ENCODE peak calls at places on chromosomes 1 and 21, in six cellular contexts. One of them, this sample, is unnamed.

GRCh38 chr1:111704776-111705175 is 34.4 kb downstream of the INKA2 start:
- DNase-seq in kidney epithelial cell: peak
- DNase-seq in activated naive CD4-positive, alpha-beta T cell treated with anti-CD3 and anti-CD28 coated beads, Interleukin-2, amount 50 U/mL, for 72 hours: no peak
- DNase-seq in H7: no peak
- DNase-seq in body of pancreas: no peak
- DNase-seq in PC-3: peak
- DNase-seq in this sample: no peak

GRCh38 chr1:220300442-220301121 is 28.3 kb upstream of the RAB3GAP2 start:
- DNase-seq in H7: peak
- DNase-seq in body of pancreas: peak
- DNase-seq in activated naive CD4-positive, alpha-beta T cell treated with anti-CD3 and anti-CD28 coated beads, Interleukin-2, amount 50 U/mL, for 72 hours: no peak
- DNase-seq in PC-3: peak
- DNase-seq in kidney epithelial cell: peak
- DNase-seq in this sample: peak

GRCh38 chr1:204572923-204573562 is 56.8 kb downstream of the MDM4 start:
- DNase-seq in kidney epithelial cell: no peak
- DNase-seq in activated naive CD4-positive, alpha-beta T cell treated with anti-CD3 and anti-CD28 coated beads, Interleukin-2, amount 50 U/mL, for 72 hours: no peak
- DNase-seq in PC-3: no peak
- DNase-seq in body of pancreas: no peak
- DNase-seq in H7: no peak
- DNase-seq in this sample: no peak

GRCh38 chr1:172917972-172918371 is 132.8 kb downstream of the TNFSF18 start:
- DNase-seq in body of pancreas: no peak
- DNase-seq in H7: no peak
- DNase-seq in kidney epithelial cell: peak
- DNase-seq in activated naive CD4-positive, alpha-beta T cell treated with anti-CD3 and anti-CD28 coated beads, Interleukin-2, amount 50 U/mL, for 72 hours: no peak
- DNase-seq in PC-3: peak
- DNase-seq in this sample: peak

GRCh38 chr1:173424786-173425407 is 52.2 kb upstream of the PRDX6 start:
- DNase-seq in body of pancreas: no peak
- DNase-seq in PC-3: peak
- DNase-seq in kidney epithelial cell: no peak
- DNase-seq in H7: no peak
- DNase-seq in activated naive CD4-positive, alpha-beta T cell treated with anti-CD3 and anti-CD28 coated beads, Interleukin-2, amount 50 U/mL, for 72 hours: no peak
- DNase-seq in this sample: no peak

GRCh38 chr1:30801826-30802198 is 44.2 kb upstream of the LAPTM5 start:
- DNase-seq in body of pancreas: peak
- DNase-seq in kidney epithelial cell: no peak
- DNase-seq in activated naive CD4-positive, alpha-beta T cell treated with anti-CD3 and anti-CD28 coated beads, Interleukin-2, amount 50 U/mL, for 72 hours: peak
- DNase-seq in PC-3: peak
- DNase-seq in H7: peak
- DNase-seq in this sample: peak

GRCh38 chr21:39640754-39641153 is 28.0 kb downstream of the B3GALT5 start:
- DNase-seq in H7: no peak
- DNase-seq in activated naive CD4-positive, alpha-beta T cell treated with anti-CD3 and anti-CD28 coated beads, Interleukin-2, amount 50 U/mL, for 72 hours: no peak
- DNase-seq in PC-3: no peak
- DNase-seq in body of pancreas: no peak
- DNase-seq in kidney epithelial cell: no peak
- DNase-seq in this sample: no peak

GRCh38 chr1:151715726-151716404 is 738 bp downstream of the CELF3 start:
- DNase-seq in H7: peak
- DNase-seq in body of pancreas: no peak
- DNase-seq in kidney epithelial cell: no peak
- DNase-seq in activated naive CD4-positive, alpha-beta T cell treated with anti-CD3 and anti-CD28 coated beads, Interleukin-2, amount 50 U/mL, for 72 hours: no peak
- DNase-seq in PC-3: no peak
- DNase-seq in this sample: no peak

GRCh38 chr1:3466366-3467075 is 12.1 kb downstream of the ARHGEF16 start:
- DNase-seq in body of pancreas: no peak
- DNase-seq in kidney epithelial cell: no peak
- DNase-seq in activated naive CD4-positive, alpha-beta T cell treated with anti-CD3 and anti-CD28 coated beads, Interleukin-2, amount 50 U/mL, for 72 hours: no peak
- DNase-seq in PC-3: no peak
- DNase-seq in H7: no peak
- DNase-seq in this sample: no peak

GRCh38 chr21:31732891-31733520 is 1.1 kb upstream of the SCAF4 start:
- DNase-seq in body of pancreas: peak
- DNase-seq in activated naive CD4-positive, alpha-beta T cell treated with anti-CD3 and anti-CD28 coated beads, Interleukin-2, amount 50 U/mL, for 72 hours: peak
- DNase-seq in kidney epithelial cell: no peak
- DNase-seq in H7: peak
- DNase-seq in PC-3: no peak
- DNase-seq in this sample: peak

GRCh38 chr1:66478116-66478515 is 55.8 kb upstream of the SGIP1 start:
- DNase-seq in PC-3: peak
- DNase-seq in activated naive CD4-positive, alpha-beta T cell treated with anti-CD3 and anti-CD28 coated beads, Interleukin-2, amount 50 U/mL, for 72 hours: no peak
- DNase-seq in kidney epithelial cell: peak
- DNase-seq in body of pancreas: no peak
- DNase-seq in H7: no peak
- DNase-seq in this sample: peak

GRCh38 chr1:194378517-194378916 is 1192.1 kb upstream of the B3GALT2 start:
- DNase-seq in H7: no peak
- DNase-seq in activated naive CD4-positive, alpha-beta T cell treated with anti-CD3 and anti-CD28 coated beads, Interleukin-2, amount 50 U/mL, for 72 hours: no peak
- DNase-seq in body of pancreas: no peak
- DNase-seq in PC-3: no peak
- DNase-seq in kidney epithelial cell: no peak
- DNase-seq in this sample: no peak

GRCh38 chr1:42312576-42313212 is 22.3 kb downstream of the FOXJ3 start:
- DNase-seq in H7: no peak
- DNase-seq in activated naive CD4-positive, alpha-beta T cell treated with anti-CD3 and anti-CD28 coated beads, Interleukin-2, amount 50 U/mL, for 72 hours: no peak
- DNase-seq in kidney epithelial cell: no peak
- DNase-seq in PC-3: no peak
- DNase-seq in body of pancreas: no peak
- DNase-seq in this sample: no peak

GRCh38 chr1:20603473-20604464 is 14.9 kb downstream of the CDA start:
- DNase-seq in activated naive CD4-positive, alpha-beta T cell treated with anti-CD3 and anti-CD28 coated beads, Interleukin-2, amount 50 U/mL, for 72 hours: no peak
- DNase-seq in PC-3: peak
- DNase-seq in kidney epithelial cell: peak
- DNase-seq in H7: no peak
- DNase-seq in body of pancreas: no peak
- DNase-seq in this sample: peak

GRCh38 chr1:239386453-239387303 is at the start of gene CHRM3:
- DNase-seq in kidney epithelial cell: no peak
- DNase-seq in body of pancreas: peak
- DNase-seq in PC-3: peak
- DNase-seq in activated naive CD4-positive, alpha-beta T cell treated with anti-CD3 and anti-CD28 coated beads, Interleukin-2, amount 50 U/mL, for 72 hours: peak
- DNase-seq in H7: peak
- DNase-seq in this sample: no peak

GRCh38 chr1:30111431-30111830 is 612.0 kb downstream of the MATN1 start:
- DNase-seq in kidney epithelial cell: peak
- DNase-seq in activated naive CD4-positive, alpha-beta T cell treated with anti-CD3 and anti-CD28 coated beads, Interleukin-2, amount 50 U/mL, for 72 hours: peak
- DNase-seq in H7: peak
- DNase-seq in PC-3: peak
- DNase-seq in body of pancreas: peak
- DNase-seq in this sample: peak

GRCh38 chr1:195604287-195604686 is 1004.0 kb downstream of the KCNT2 start:
- DNase-seq in activated naive CD4-positive, alpha-beta T cell treated with anti-CD3 and anti-CD28 coated beads, Interleukin-2, amount 50 U/mL, for 72 hours: no peak
- DNase-seq in body of pancreas: no peak
- DNase-seq in kidney epithelial cell: peak
- DNase-seq in PC-3: peak
- DNase-seq in H7: no peak
- DNase-seq in this sample: peak

GRCh38 chr21:38986460-38987395 is 181.0 kb downstream of the ETS2 start:
- DNase-seq in activated naive CD4-positive, alpha-beta T cell treated with anti-CD3 and anti-CD28 coated beads, Interleukin-2, amount 50 U/mL, for 72 hours: no peak
- DNase-seq in H7: no peak
- DNase-seq in body of pancreas: no peak
- DNase-seq in PC-3: no peak
- DNase-seq in kidney epithelial cell: no peak
- DNase-seq in this sample: no peak

GRCh38 chr1:212504171-212504803 is 71.6 kb downstream of the NENF start:
- DNase-seq in body of pancreas: no peak
- DNase-seq in PC-3: no peak
- DNase-seq in activated naive CD4-positive, alpha-beta T cell treated with anti-CD3 and anti-CD28 coated beads, Interleukin-2, amount 50 U/mL, for 72 hours: no peak
- DNase-seq in H7: no peak
- DNase-seq in kidney epithelial cell: no peak
- DNase-seq in this sample: no peak

GRCh38 chr1:47837866-47838561 is 159.2 kb downstream of the TRABD2B start:
- DNase-seq in H7: no peak
- DNase-seq in PC-3: no peak
- DNase-seq in activated naive CD4-positive, alpha-beta T cell treated with anti-CD3 and anti-CD28 coated beads, Interleukin-2, amount 50 U/mL, for 72 hours: no peak
- DNase-seq in kidney epithelial cell: no peak
- DNase-seq in body of pancreas: no peak
- DNase-seq in this sample: no peak

GRCh38 chr1:171254859-171255258 is 6.6 kb downstream of the FMO1 start:
- DNase-seq in PC-3: peak
- DNase-seq in kidney epithelial cell: no peak
- DNase-seq in activated naive CD4-positive, alpha-beta T cell treated with anti-CD3 and anti-CD28 coated beads, Interleukin-2, amount 50 U/mL, for 72 hours: no peak
- DNase-seq in H7: no peak
- DNase-seq in body of pancreas: no peak
- DNase-seq in this sample: peak

GRCh38 chr1:118338991-118339390 is 154.0 kb upstream of the SPAG17 start:
- DNase-seq in kidney epithelial cell: no peak
- DNase-seq in activated naive CD4-positive, alpha-beta T cell treated with anti-CD3 and anti-CD28 coated beads, Interleukin-2, amount 50 U/mL, for 72 hours: no peak
- DNase-seq in body of pancreas: no peak
- DNase-seq in H7: no peak
- DNase-seq in PC-3: no peak
- DNase-seq in this sample: peak

GRCh38 chr1:10106756-10107479 is 74.2 kb downstream of the UBE4B start:
- DNase-seq in body of pancreas: no peak
- DNase-seq in H7: no peak
- DNase-seq in kidney epithelial cell: no peak
- DNase-seq in PC-3: no peak
- DNase-seq in activated naive CD4-positive, alpha-beta T cell treated with anti-CD3 and anti-CD28 coated beads, Interleukin-2, amount 50 U/mL, for 72 hours: no peak
- DNase-seq in this sample: no peak

GRCh38 chr1:5424802-5425201 is 567.4 kb downstream of the NPHP4 start:
- DNase-seq in kidney epithelial cell: no peak
- DNase-seq in H7: peak
- DNase-seq in activated naive CD4-positive, alpha-beta T cell treated with anti-CD3 and anti-CD28 coated beads, Interleukin-2, amount 50 U/mL, for 72 hours: no peak
- DNase-seq in body of pancreas: no peak
- DNase-seq in PC-3: peak
- DNase-seq in this sample: no peak

GRCh38 chr1:24975391-24975790 is 45.3 kb upstream of the RUNX3 start:
- DNase-seq in PC-3: no peak
- DNase-seq in kidney epithelial cell: no peak
- DNase-seq in activated naive CD4-positive, alpha-beta T cell treated with anti-CD3 and anti-CD28 coated beads, Interleukin-2, amount 50 U/mL, for 72 hours: no peak
- DNase-seq in H7: no peak
- DNase-seq in body of pancreas: no peak
- DNase-seq in this sample: no peak

GRCh38 chr1:63969461-63969893 is 195.7 kb downstream of the ROR1 start:
- DNase-seq in activated naive CD4-positive, alpha-beta T cell treated with anti-CD3 and anti-CD28 coated beads, Interleukin-2, amount 50 U/mL, for 72 hours: no peak
- DNase-seq in H7: no peak
- DNase-seq in PC-3: peak
- DNase-seq in kidney epithelial cell: peak
- DNase-seq in body of pancreas: no peak
- DNase-seq in this sample: no peak

GRCh38 chr1:85581138-85581801 is 709 bp downstream of the CCN1 start:
- DNase-seq in activated naive CD4-positive, alpha-beta T cell treated with anti-CD3 and anti-CD28 coated beads, Interleukin-2, amount 50 U/mL, for 72 hours: peak
- DNase-seq in kidney epithelial cell: no peak
- DNase-seq in PC-3: peak
- DNase-seq in body of pancreas: peak
- DNase-seq in H7: peak
- DNase-seq in this sample: peak

GRCh38 chr1:153510984-153511410 is 24.8 kb downstream of the S100A6 start:
- DNase-seq in activated naive CD4-positive, alpha-beta T cell treated with anti-CD3 and anti-CD28 coated beads, Interleukin-2, amount 50 U/mL, for 72 hours: peak
- DNase-seq in PC-3: peak
- DNase-seq in body of pancreas: peak
- DNase-seq in H7: peak
- DNase-seq in kidney epithelial cell: no peak
- DNase-seq in this sample: peak

GRCh38 chr1:85460555-85461088 is 4.3 kb downstream of the DDAH1 start:
- DNase-seq in kidney epithelial cell: no peak
- DNase-seq in activated naive CD4-positive, alpha-beta T cell treated with anti-CD3 and anti-CD28 coated beads, Interleukin-2, amount 50 U/mL, for 72 hours: no peak
- DNase-seq in body of pancreas: peak
- DNase-seq in PC-3: peak
- DNase-seq in H7: no peak
- DNase-seq in this sample: no peak

GRCh38 chr1:59230622-59231021 is 66.3 kb upstream of the FGGY start:
- DNase-seq in H7: no peak
- DNase-seq in activated naive CD4-positive, alpha-beta T cell treated with anti-CD3 and anti-CD28 coated beads, Interleukin-2, amount 50 U/mL, for 72 hours: no peak
- DNase-seq in kidney epithelial cell: no peak
- DNase-seq in body of pancreas: no peak
- DNase-seq in PC-3: no peak
- DNase-seq in this sample: peak